ENCODE peak calls at places on chromosomes 13 and 19, in nine cellular contexts. One of them, this sample, is unnamed.

GRCh38 chr19:1505012-1505411 is 7.8 kb downstream of the ADAMTSL5 start:
- DNase-seq in glutamatergic neuron: no peak
- DNase-seq in Peyer's patch: no peak
- DNase-seq in bronchial epithelial cell: no peak
- DNase-seq in tibial artery: no peak
- DNase-seq in fibroblast of mammary gland: no peak
- DNase-seq in H1: no peak
- DNase-seq in heart right ventricle: no peak
- DNase-seq in A549: no peak
- DNase-seq in this sample: no peak

GRCh38 chr19:19505669-19506326 is 9.6 kb downstream of the TSSK6 start:
- DNase-seq in glutamatergic neuron: no peak
- DNase-seq in tibial artery: no peak
- DNase-seq in Peyer's patch: no peak
- DNase-seq in H1: no peak
- DNase-seq in fibroblast of mammary gland: no peak
- DNase-seq in bronchial epithelial cell: no peak
- DNase-seq in heart right ventricle: no peak
- DNase-seq in A549: no peak
- DNase-seq in this sample: no peak

GRCh38 chr13:66565261-66565660 is 664.9 kb downstream of the PCDH9 start:
- DNase-seq in tibial artery: no peak
- DNase-seq in Peyer's patch: no peak
- DNase-seq in H1: no peak
- DNase-seq in heart right ventricle: no peak
- DNase-seq in A549: no peak
- DNase-seq in glutamatergic neuron: no peak
- DNase-seq in bronchial epithelial cell: no peak
- DNase-seq in fibroblast of mammary gland: no peak
- DNase-seq in this sample: no peak

GRCh38 chr13:113116871-113117271 is 5.7 kb upstream of the F10 start:
- DNase-seq in H1: peak
- DNase-seq in Peyer's patch: no peak
- DNase-seq in glutamatergic neuron: no peak
- DNase-seq in bronchial epithelial cell: no peak
- DNase-seq in heart right ventricle: no peak
- DNase-seq in fibroblast of mammary gland: no peak
- DNase-seq in tibial artery: peak
- DNase-seq in A549: no peak
- DNase-seq in this sample: no peak

GRCh38 chr13:113145911-113146598 is 12.4 kb upstream of the PROZ start:
- DNase-seq in heart right ventricle: no peak
- DNase-seq in Peyer's patch: no peak
- DNase-seq in A549: no peak
- DNase-seq in tibial artery: no peak
- DNase-seq in glutamatergic neuron: no peak
- DNase-seq in bronchial epithelial cell: no peak
- DNase-seq in H1: no peak
- DNase-seq in fibroblast of mammary gland: no peak
- DNase-seq in this sample: no peak

GRCh38 chr13:66237411-66238062 is 992.6 kb downstream of the PCDH9 start:
- DNase-seq in A549: peak
- DNase-seq in tibial artery: no peak
- DNase-seq in bronchial epithelial cell: no peak
- DNase-seq in glutamatergic neuron: no peak
- DNase-seq in Peyer's patch: no peak
- DNase-seq in fibroblast of mammary gland: no peak
- DNase-seq in heart right ventricle: no peak
- DNase-seq in H1: no peak
- DNase-seq in this sample: no peak

GRCh38 chr19:10735741-10736140 is 17.9 kb downstream of the DNM2 start:
- DNase-seq in bronchial epithelial cell: no peak
- DNase-seq in fibroblast of mammary gland: no peak
- DNase-seq in A549: no peak
- DNase-seq in tibial artery: no peak
- DNase-seq in Peyer's patch: no peak
- DNase-seq in glutamatergic neuron: no peak
- DNase-seq in heart right ventricle: no peak
- DNase-seq in H1: no peak
- DNase-seq in this sample: no peak

GRCh38 chr19:18865973-18866799 is 29.8 kb downstream of the CERS1 start:
- DNase-seq in glutamatergic neuron: peak
- DNase-seq in fibroblast of mammary gland: peak
- DNase-seq in H1: peak
- DNase-seq in A549: peak
- DNase-seq in heart right ventricle: peak
- DNase-seq in Peyer's patch: peak
- DNase-seq in tibial artery: no peak
- DNase-seq in bronchial epithelial cell: peak
- DNase-seq in this sample: peak

GRCh38 chr19:7680606-7681335 is at the start of gene TRAPPC5:
- DNase-seq in tibial artery: peak
- DNase-seq in A549: peak
- DNase-seq in heart right ventricle: peak
- DNase-seq in Peyer's patch: peak
- DNase-seq in H1: peak
- DNase-seq in fibroblast of mammary gland: peak
- DNase-seq in bronchial epithelial cell: peak
- DNase-seq in glutamatergic neuron: peak
- DNase-seq in this sample: peak

GRCh38 chr19:30073152-30074000 is 131.3 kb downstream of the URI1 start:
- DNase-seq in A549: no peak
- DNase-seq in Peyer's patch: no peak
- DNase-seq in heart right ventricle: no peak
- DNase-seq in H1: no peak
- DNase-seq in bronchial epithelial cell: no peak
- DNase-seq in tibial artery: no peak
- DNase-seq in fibroblast of mammary gland: no peak
- DNase-seq in glutamatergic neuron: peak
- DNase-seq in this sample: no peak

GRCh38 chr19:27971071-27971470 is 1241.9 kb downstream of the UQCRFS1 start:
- DNase-seq in tibial artery: no peak
- DNase-seq in glutamatergic neuron: no peak
- DNase-seq in heart right ventricle: no peak
- DNase-seq in H1: no peak
- DNase-seq in Peyer's patch: no peak
- DNase-seq in A549: peak
- DNase-seq in bronchial epithelial cell: peak
- DNase-seq in fibroblast of mammary gland: no peak
- DNase-seq in this sample: no peak

GRCh38 chr19:43224855-43225253 is 19.4 kb upstream of the PSG4 start:
- DNase-seq in H1: no peak
- DNase-seq in tibial artery: no peak
- DNase-seq in bronchial epithelial cell: no peak
- DNase-seq in A549: no peak
- DNase-seq in Peyer's patch: no peak
- DNase-seq in glutamatergic neuron: no peak
- DNase-seq in heart right ventricle: no peak
- DNase-seq in fibroblast of mammary gland: no peak
- DNase-seq in this sample: no peak

GRCh38 chr13:110616103-110617101 is 1.1 kb downstream of the NAXD start:
- DNase-seq in fibroblast of mammary gland: peak
- DNase-seq in A549: peak
- DNase-seq in tibial artery: peak
- DNase-seq in Peyer's patch: peak
- DNase-seq in H1: peak
- DNase-seq in glutamatergic neuron: no peak
- DNase-seq in bronchial epithelial cell: peak
- DNase-seq in heart right ventricle: no peak
- DNase-seq in this sample: peak

GRCh38 chr13:48159436-48160225 is 64.7 kb upstream of the MED4 start:
- DNase-seq in H1: no peak
- DNase-seq in A549: no peak
- DNase-seq in fibroblast of mammary gland: peak
- DNase-seq in heart right ventricle: no peak
- DNase-seq in glutamatergic neuron: no peak
- DNase-seq in tibial artery: no peak
- DNase-seq in bronchial epithelial cell: peak
- DNase-seq in Peyer's patch: no peak
- DNase-seq in this sample: peak

GRCh38 chr13:113918981-113919646 is 54.8 kb downstream of the C13orf46 start:
- DNase-seq in fibroblast of mammary gland: no peak
- DNase-seq in tibial artery: peak
- DNase-seq in A549: no peak
- DNase-seq in glutamatergic neuron: no peak
- DNase-seq in heart right ventricle: no peak
- DNase-seq in Peyer's patch: no peak
- DNase-seq in bronchial epithelial cell: no peak
- DNase-seq in H1: peak
- DNase-seq in this sample: no peak

GRCh38 chr19:20503536-20503935 is 62.0 kb downstream of the ZNF737 start:
- DNase-seq in A549: no peak
- DNase-seq in tibial artery: no peak
- DNase-seq in heart right ventricle: peak
- DNase-seq in H1: no peak
- DNase-seq in bronchial epithelial cell: peak
- DNase-seq in glutamatergic neuron: no peak
- DNase-seq in Peyer's patch: no peak
- DNase-seq in fibroblast of mammary gland: peak
- DNase-seq in this sample: peak

GRCh38 chr13:44084146-44084545 is 204.4 kb downstream of the LACC1 start:
- DNase-seq in H1: no peak
- DNase-seq in tibial artery: no peak
- DNase-seq in heart right ventricle: no peak
- DNase-seq in Peyer's patch: no peak
- DNase-seq in bronchial epithelial cell: no peak
- DNase-seq in glutamatergic neuron: no peak
- DNase-seq in A549: no peak
- DNase-seq in fibroblast of mammary gland: no peak
- DNase-seq in this sample: no peak

GRCh38 chr19:49999371-50000010 is 25.7 kb downstream of the VRK3 start:
- DNase-seq in glutamatergic neuron: no peak
- DNase-seq in tibial artery: no peak
- DNase-seq in Peyer's patch: no peak
- DNase-seq in fibroblast of mammary gland: no peak
- DNase-seq in heart right ventricle: no peak
- DNase-seq in H1: no peak
- DNase-seq in A549: no peak
- DNase-seq in bronchial epithelial cell: no peak
- DNase-seq in this sample: no peak

GRCh38 chr19:35519291-35519690 is 5.8 kb upstream of the DMKN start:
- DNase-seq in fibroblast of mammary gland: peak
- DNase-seq in Peyer's patch: no peak
- DNase-seq in bronchial epithelial cell: peak
- DNase-seq in H1: no peak
- DNase-seq in tibial artery: no peak
- DNase-seq in heart right ventricle: no peak
- DNase-seq in glutamatergic neuron: no peak
- DNase-seq in A549: peak
- DNase-seq in this sample: no peak
- TF ChIP-seq CTCF in fibroblast of mammary gland: no peak
- TF ChIP-seq CTCF in Peyer's patch: no peak
- TF ChIP-seq CTCF in bronchial epithelial cell: no peak
- TF ChIP-seq CTCF in H1: no peak
- TF ChIP-seq CTCF in tibial artery: no peak
- TF ChIP-seq CTCF in heart right ventricle: no peak
- TF ChIP-seq CTCF in glutamatergic neuron: no peak
- TF ChIP-seq CTCF in A549: no peak
- TF ChIP-seq CTCF in this sample: no peak

DNA sequence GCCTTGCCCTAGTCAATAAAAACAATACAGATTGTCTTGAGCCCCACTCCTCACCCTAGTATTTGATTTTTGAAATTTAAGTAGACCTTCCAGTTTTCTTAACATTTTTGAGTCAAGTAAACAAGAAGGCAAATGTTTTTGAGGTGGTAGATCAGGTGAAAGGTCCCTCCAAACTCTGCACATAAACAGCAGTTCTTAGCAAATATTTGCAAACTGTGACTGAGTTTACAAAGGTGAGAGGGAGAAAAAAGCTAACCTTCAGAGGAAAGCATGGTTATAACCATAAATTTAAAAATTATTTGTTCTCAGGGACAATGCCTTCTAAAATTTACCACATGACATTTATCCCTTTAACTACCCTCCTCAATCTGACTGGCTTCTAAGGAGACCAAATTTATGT is 84.6 kb upstream of the PCDH17 start:
- DNase-seq in glutamatergic neuron: no peak
- DNase-seq in heart right ventricle: no peak
- DNase-seq in fibroblast of mammary gland: no peak
- DNase-seq in A549: no peak
- DNase-seq in Peyer's patch: no peak
- DNase-seq in H1: no peak
- DNase-seq in bronchial epithelial cell: no peak
- DNase-seq in tibial artery: no peak
- DNase-seq in this sample: no peak
- TF ChIP-seq CTCF in glutamatergic neuron: no peak
- TF ChIP-seq CTCF in heart right ventricle: no peak
- TF ChIP-seq CTCF in fibroblast of mammary gland: no peak
- TF ChIP-seq CTCF in A549: no peak
- TF ChIP-seq CTCF in Peyer's patch: no peak
- TF ChIP-seq CTCF in H1: no peak
- TF ChIP-seq CTCF in bronchial epithelial cell: no peak
- TF ChIP-seq CTCF in tibial artery: no peak
- TF ChIP-seq CTCF in this sample: no peak

GRCh38 chr19:39037194-39037593 is 4.8 kb upstream of the FBXO27 start:
- DNase-seq in glutamatergic neuron: no peak
- DNase-seq in Peyer's patch: no peak
- DNase-seq in tibial artery: no peak
- DNase-seq in A549: no peak
- DNase-seq in H1: no peak
- DNase-seq in heart right ventricle: no peak
- DNase-seq in fibroblast of mammary gland: no peak
- DNase-seq in bronchial epithelial cell: no peak
- DNase-seq in this sample: no peak

GRCh38 chr19:39032164-39032918 is at the start of gene FBXO27:
- DNase-seq in A549: peak
- DNase-seq in tibial artery: no peak
- DNase-seq in glutamatergic neuron: peak
- DNase-seq in H1: peak
- DNase-seq in fibroblast of mammary gland: no peak
- DNase-seq in heart right ventricle: peak
- DNase-seq in bronchial epithelial cell: peak
- DNase-seq in Peyer's patch: no peak
- DNase-seq in this sample: no peak

GRCh38 chr19:39038098-39038497 is 5.7 kb upstream of the FBXO27 start:
- DNase-seq in heart right ventricle: no peak
- DNase-seq in H1: peak
- DNase-seq in bronchial epithelial cell: peak
- DNase-seq in A549: peak
- DNase-seq in tibial artery: no peak
- DNase-seq in fibroblast of mammary gland: peak
- DNase-seq in Peyer's patch: no peak
- DNase-seq in glutamatergic neuron: peak
- DNase-seq in this sample: peak
- TF ChIP-seq CTCF in heart right ventricle: no peak
- TF ChIP-seq CTCF in H1: peak
- TF ChIP-seq CTCF in bronchial epithelial cell: peak
- TF ChIP-seq CTCF in A549: peak
- TF ChIP-seq CTCF in tibial artery: no peak
- TF ChIP-seq CTCF in fibroblast of mammary gland: peak
- TF ChIP-seq CTCF in Peyer's patch: peak
- TF ChIP-seq CTCF in glutamatergic neuron: no peak
- TF ChIP-seq CTCF in this sample: peak

DNA sequence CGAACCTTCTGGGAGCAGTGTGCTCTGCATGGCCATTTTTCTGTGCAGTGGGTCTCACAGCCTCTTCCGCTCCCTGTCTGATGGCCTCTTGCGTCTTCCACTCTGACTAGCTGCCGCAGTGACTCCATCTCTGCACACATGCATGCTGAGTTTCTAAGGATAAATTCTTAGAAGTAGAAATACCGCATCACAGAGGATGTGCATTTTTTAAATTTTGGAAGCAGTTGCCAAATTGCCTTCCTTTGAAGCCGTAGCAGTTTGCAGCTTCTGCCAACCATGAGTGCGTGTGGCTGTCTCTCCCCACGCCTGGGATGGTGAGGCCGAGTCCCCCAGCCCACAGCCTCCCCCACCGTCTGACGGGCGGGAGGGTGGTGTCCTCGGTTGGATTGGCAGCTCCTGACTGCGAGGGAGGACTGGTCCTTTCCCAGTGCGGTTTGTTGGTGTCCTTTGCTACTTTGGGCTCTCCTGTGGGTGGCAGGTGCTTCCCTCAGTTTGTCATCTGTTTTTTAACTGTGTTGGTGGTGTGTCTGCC is 9.8 kb downstream of the FZR1 start:
- DNase-seq in fibroblast of mammary gland: peak
- DNase-seq in A549: no peak
- DNase-seq in glutamatergic neuron: no peak
- DNase-seq in heart right ventricle: no peak
- DNase-seq in Peyer's patch: no peak
- DNase-seq in H1: no peak
- DNase-seq in bronchial epithelial cell: no peak
- DNase-seq in tibial artery: no peak
- DNase-seq in this sample: no peak
- TF ChIP-seq CTCF in fibroblast of mammary gland: no peak
- TF ChIP-seq CTCF in A549: no peak
- TF ChIP-seq CTCF in glutamatergic neuron: no peak
- TF ChIP-seq CTCF in heart right ventricle: no peak
- TF ChIP-seq CTCF in Peyer's patch: no peak
- TF ChIP-seq CTCF in H1: no peak
- TF ChIP-seq CTCF in bronchial epithelial cell: no peak
- TF ChIP-seq CTCF in tibial artery: no peak
- TF ChIP-seq CTCF in this sample: no peak